ENCODE peak calls at places on chromosomes 2 and 18, in five cellular contexts. D is CD4-positive, CD25-positive, alpha-beta regulatory T cell; S is stimulated activated naive B cell treated with anti-CD40 and anti-IgM and Interleukin-4, amounts not matched to agents 10 μg/mL and 1 μg/mL and 100 μg/mL, for 72 hours; M is kidney tubule cell; C is fibroblast of the conjunctiva. E is an unnamed sample.

GRCh38 chr2:211766689-211767088 is 771.9 kb downstream of the ERBB4 start:
- DNase-seq in D (no peak), S (no peak), C (no peak), M (peak; percentile 36), E (peak; percentile 60)

GRCh38 chr2:156653670-156654069 is 217.5 kb downstream of the GPD2 start:
- DNase-seq in M (no peak), C (no peak), S (no peak), D (no peak), E (peak; percentile 12)

GRCh38 chr2:161915121-161915520 is 158.9 kb downstream of the DPP4 start:
- DNase-seq in M (peak; percentile 27), D (no peak), C (no peak), S (no peak), E (no peak)

GRCh38 chr2:53877556-53877955 is 17.8 kb upstream of the GPR75 start:
- DNase-seq in S (no peak), C (no peak), M (no peak), D (no peak), E (no peak)

GRCh38 chr2:20728114-20728758 is 61.3 kb downstream of the GDF7 start:
- DNase-seq in D (no peak), M (peak; percentile 30), C (no peak), S (no peak), E (peak; percentile 31)

GRCh38 chr2:191180712-191181111 is 29.9 kb upstream of the STAT4 start:
- DNase-seq in C (peak; percentile 43), S (no peak), D (no peak), M (peak; percentile 55), E (no peak)

GRCh38 chr2:6639870-6640639 is 225.7 kb downstream of the CMPK2 start:
- DNase-seq in C (no peak), D (no peak), S (no peak), M (no peak), E (no peak)

GRCh38 chr2:42944744-42945415 is 152.5 kb upstream of the HAAO start:
- DNase-seq in M (peak; percentile 34), D (no peak), S (no peak), C (no peak), E (no peak)

GRCh38 chr2:239824051-239824694 is 201.0 kb downstream of the NDUFA10 start:
- DNase-seq in M (peak; percentile 75), C (no peak), S (no peak), D (peak; percentile 30), E (peak; percentile 60)

GRCh38 chr18:26215247-26215970 is 10.8 kb upstream of the TAF4B start:
- DNase-seq in C (no peak), D (peak; percentile 80), S (peak; percentile 23), M (no peak), E (no peak)

E was measured in epithelial cell of prostate.